ENCODE peak calls at places on chromosomes 7 and 10, in seven cellular contexts. M, V, R, D, N, I and O are unnamed samples.

GRCh38 chr10:101425535-101425934 is 71.6 kb downstream of the BTRC start:
- DNase-seq in D (no peak), I (no peak), M (no peak), V (no peak), R (no peak), N (no peak), O (no peak)

GRCh38 chr7:47329320-47329926 is 252.5 kb downstream of the TNS3 start:
- DNase-seq in D (peak; percentile 31), I (no peak), N (no peak), R (no peak), V (no peak), M (no peak), O (no peak)

GRCh38 chr10:12707461-12708185 is 293.9 kb downstream of the CCDC3 start:
- DNase-seq in N (peak; percentile 48), V (no peak), D (peak; percentile 40), M (peak; percentile 60), I (peak; percentile 52), R (peak; percentile 47), O (peak; percentile 42)

GRCh38 chr7:132742152-132742551 is 165.9 kb upstream of the PLXNA4 start:
- DNase-seq in I (peak; percentile 81), N (no peak), V (peak; percentile 69), R (no peak), D (no peak), M (peak; percentile 44), O (no peak)

GRCh38 chr10:123622381-123622780 is 43.8 kb upstream of the GPR26 start:
- DNase-seq in N (no peak), R (no peak), D (no peak), M (no peak), V (no peak), I (no peak), O (no peak)

GRCh38 chr10:13496931-13497330 is 31.9 kb downstream of the BEND7 start:
- DNase-seq in D (no peak), I (no peak), R (no peak), V (no peak), M (no peak), N (no peak), O (no peak)

GRCh38 chr10:95569368-95569767 is 8.2 kb upstream of the SORBS1 start:
- DNase-seq in N (no peak), D (no peak), I (no peak), V (no peak), R (no peak), M (no peak), O (no peak)

GRCh38 chr10:93254180-93254847 is 180.6 kb downstream of the CYP26A1 start:
- DNase-seq in D (no peak), M (no peak), I (no peak), V (no peak), R (no peak), N (no peak), O (no peak)

GRCh38 chr7:2641406-2642393 is 9.9 kb downstream of the TTYH3 start:
- DNase-seq in I (peak; percentile 83), M (peak; percentile 94), N (peak; percentile 65), R (peak; percentile 88), V (peak; percentile 91), D (peak; percentile 73), O (peak; percentile 93)

GRCh38 chr7:33070277-33070676 is 7.7 kb upstream of the NT5C3A start:
- DNase-seq in I (no peak), D (no peak), R (no peak), N (no peak), M (no peak), V (no peak), O (no peak)

GRCh38 chr10:119020627-119020946 is 8.9 kb upstream of the NANOS1 start:
- DNase-seq in R (no peak), N (no peak), I (no peak), M (no peak), V (no peak), D (no peak), O (no peak)

GRCh38 chr7:130884437-130885417 is 150.7 kb upstream of the KLF14 start:
- DNase-seq in M (no peak), D (no peak), N (no peak), V (peak; percentile 64), I (no peak), R (no peak), O (no peak)

GRCh38 chr7:159103382-159104187 is 41.1 kb downstream of the VIPR2 start:
- DNase-seq in R (peak; percentile 3), V (peak; percentile 22), M (no peak), D (no peak), N (no peak), I (no peak), O (no peak)

GRCh38 chr10:73537288-73537687 is 41.5 kb upstream of the PPP3CB start:
- DNase-seq in D (no peak), R (no peak), V (no peak), M (no peak), N (no peak), I (no peak), O (no peak)

GRCh38 chr7:69598487-69599148 is 343 bp downstream of the AUTS2 start:
- DNase-seq in D (no peak), N (no peak), I (peak; percentile 51), R (peak; percentile 31), V (no peak), M (peak; percentile 26), O (no peak)

GRCh38 chr7:77651544-77652162 is 44.6 kb upstream of the RSBN1L start:
- DNase-seq in D (peak; percentile 38), V (no peak), I (peak; percentile 28), R (no peak), N (peak; percentile 56), M (no peak), O (no peak)

GRCh38 chr7:14551326-14551725 is 351.2 kb downstream of the DGKB start:
- DNase-seq in V (no peak), R (no peak), M (no peak), D (no peak), N (no peak), I (no peak), O (no peak)

GRCh38 chr7:138797715-138798320 is at the start of the genes ATP6V0A4 and TMEM213:
- DNase-seq in V (peak; percentile 57), M (no peak), R (peak; percentile 72), D (no peak), N (no peak), I (no peak), O (peak; percentile 89)

GRCh38 chr10:57955076-57955475 is 312.6 kb downstream of the IPMK start:
- DNase-seq in V (no peak), D (no peak), R (no peak), N (no peak), M (no peak), I (no peak), O (no peak)

GRCh38 chr7:90747521-90747920 is 151.4 kb downstream of the CDK14 start:
- DNase-seq in D (no peak), N (no peak), V (no peak), M (no peak), R (no peak), I (no peak), O (no peak)

GRCh38 chr10:80161321-80162084 is 29.0 kb downstream of the PLAC9 start:
- DNase-seq in D (peak; percentile 21), M (no peak), I (no peak), R (no peak), V (no peak), N (no peak), O (peak; percentile 42)

GRCh38 chr7:1586827-1587705 is 17.2 kb upstream of the PSMG3 start:
- DNase-seq in R (no peak), D (no peak), V (no peak), M (no peak), I (no peak), N (no peak), O (no peak)

GRCh38 chr10:121041906-121042305 is 190.7 kb downstream of the WDR11 start:
- DNase-seq in M (no peak), N (no peak), I (no peak), D (no peak), V (no peak), R (no peak), O (no peak)

GRCh38 chr10:43700306-43700705 is 51.6 kb upstream of the ZNF32 start:
- DNase-seq in D (no peak), R (no peak), M (no peak), V (no peak), I (no peak), N (no peak), O (no peak)

DNA sequence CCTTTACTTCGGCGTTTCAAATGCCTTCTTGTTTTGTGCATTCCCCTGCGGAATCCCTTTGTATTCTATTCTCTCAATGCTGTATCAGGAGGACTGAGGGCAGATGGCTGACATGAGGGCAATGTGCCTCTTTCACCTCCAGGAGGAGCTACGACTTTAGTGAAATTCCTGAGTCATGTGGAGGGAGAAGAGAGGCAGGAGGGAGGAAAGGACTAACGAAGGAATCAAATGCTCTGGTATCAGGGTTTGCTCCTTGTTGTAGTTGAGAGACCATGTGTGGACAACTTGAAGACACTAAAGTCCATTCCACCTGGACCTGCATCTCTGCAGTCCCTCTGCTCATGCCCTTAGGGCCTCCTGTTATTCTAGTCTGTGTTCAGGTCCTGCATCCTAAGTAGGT is 40.2 kb upstream of the PRSS58 start:
- DNase-seq in M (no peak), D (peak; percentile 44), I (no peak), R (peak; percentile 51), V (no peak), N (no peak), O (peak; percentile 76)
- TF ChIP-seq CTCF in M (no peak), D (peak; percentile 40), I (peak; percentile 19), R (peak; percentile 40), V (no peak), N (no peak), O (peak; percentile 75)

DNA sequence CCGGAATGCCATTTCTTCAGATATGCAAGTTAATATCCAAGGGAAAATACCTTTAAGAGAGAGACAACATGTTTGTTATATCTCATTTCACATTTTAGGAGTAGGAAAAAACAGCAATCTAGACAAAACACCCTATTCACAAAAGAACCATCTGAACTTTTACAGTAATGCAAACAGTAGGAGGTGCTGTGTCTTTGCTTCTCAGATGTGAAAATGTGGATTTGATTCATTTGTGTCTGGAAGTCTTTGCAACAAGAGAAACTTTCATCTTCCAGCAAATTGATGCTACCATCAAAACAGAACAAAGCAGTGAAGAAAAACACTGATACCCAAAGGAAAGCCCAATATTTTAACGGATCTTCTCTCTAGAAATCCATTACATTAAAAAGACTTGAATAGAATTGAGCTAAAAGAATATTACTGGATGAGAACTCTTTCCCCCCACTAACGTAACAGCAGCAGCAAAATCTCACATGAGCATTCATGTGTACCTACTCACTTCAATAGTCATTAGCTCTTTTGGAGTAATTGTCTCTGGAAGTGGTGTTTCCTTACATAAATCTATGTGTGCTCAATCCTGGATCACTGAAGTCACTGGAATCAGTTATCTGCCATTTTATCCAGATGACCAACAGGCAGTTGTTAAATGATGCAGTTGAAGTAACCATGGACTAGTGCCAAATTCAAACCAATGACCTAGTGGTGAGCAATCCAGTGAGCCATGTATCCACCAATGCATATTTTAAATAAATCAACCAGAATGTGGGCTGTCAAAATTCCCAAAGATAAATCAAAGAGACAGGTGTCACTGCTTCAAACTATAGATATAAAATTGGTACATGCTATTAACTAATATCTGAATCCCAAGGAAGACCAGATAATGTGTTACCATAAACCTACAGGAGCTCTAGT is 1.8 kb downstream of the SEMA3C start:
- DNase-seq in I (no peak), D (no peak), M (no peak), V (no peak), N (no peak), R (no peak), O (no peak)
- TF ChIP-seq CTCF in I (peak; percentile 38), D (no peak), M (peak; percentile 34), V (peak; percentile 35), N (no peak), R (no peak), O (peak; percentile 57)

GRCh38 chr10:48535416-48536225 is 69.3 kb downstream of the ARHGAP22 start:
- DNase-seq in D (no peak), I (peak; percentile 8), V (no peak), M (no peak), R (peak; percentile 47), N (no peak), O (peak; percentile 67)
- TF ChIP-seq CTCF in D (peak; percentile 19), I (no peak), V (no peak), M (no peak), R (no peak), N (peak; percentile 4), O (peak; percentile 64)

GRCh38 chr10:86642499-86642898 is 11.8 kb upstream of the OPN4 start:
- DNase-seq in M (no peak), I (peak; percentile 13), N (no peak), R (no peak), D (no peak), V (no peak), O (no peak)
- TF ChIP-seq CTCF in M (no peak), I (no peak), N (no peak), R (no peak), D (no peak), V (no peak), O (no peak)